ENCODE peak calls at places on chromosomes 11 and 22, in four cellular contexts. E is Peyer's patch, H is WERI-Rb-1, C is tibial artery. Y is an unnamed sample.

GRCh38 chr11:79940165-79940564 is 499.3 kb upstream of the TENM4 start:
- DNase-seq in E (no peak), H (no peak), C (no peak), Y (no peak)

GRCh38 chr11:12160680-12161079 is 50.3 kb downstream of the MICAL2 start:
- DNase-seq in E (no peak), H (peak; percentile 48), C (no peak), Y (no peak)

GRCh38 chr11:130786987-130787688 is 129.1 kb downstream of the SNX19 start:
- DNase-seq in E (no peak), H (no peak), C (no peak), Y (no peak)

GRCh38 chr22:32644252-32645100 is 157.0 kb upstream of the TIMP3 start:
- DNase-seq in E (peak; percentile 69), H (no peak), C (peak; percentile 62), Y (peak; percentile 20)

GRCh38 chr22:42500164-42500835 is 19.3 kb downstream of the RRP7A start:
- DNase-seq in E (peak; percentile 92), H (no peak), C (peak; percentile 55), Y (peak; percentile 76)

GRCh38 chr22:21624120-21624879 is 5.5 kb downstream of the YDJC start:
- DNase-seq in E (no peak), H (peak; percentile 66), C (no peak), Y (peak; percentile 48)

GRCh38 chr22:48444320-48445112 is 1383.2 kb downstream of the BRD1 start:
- DNase-seq in E (no peak), H (no peak), C (no peak), Y (no peak)

GRCh38 chr11:43518407-43519165 is 159.9 kb downstream of the TTC17 start:
- DNase-seq in E (no peak), H (no peak), C (no peak), Y (no peak)

GRCh38 chr22:20131856-20132685 is 467 bp downstream of the ZDHHC8 start:
- DNase-seq in E (peak; percentile 65), H (no peak), C (no peak), Y (no peak)

GRCh38 chr22:26718905-26719304 is 61.5 kb downstream of the MIAT start:
- DNase-seq in E (no peak), H (no peak), C (no peak), Y (no peak)

GRCh38 chr22:41327124-41327523 is 25.8 kb downstream of the ZC3H7B start:
- DNase-seq in E (no peak), H (peak; percentile 77), C (no peak), Y (no peak)

GRCh38 chr22:37186228-37186996 is 1.6 kb downstream of the C1QTNF6 start:
- DNase-seq in E (peak; percentile 58), H (no peak), C (no peak), Y (no peak)

GRCh38 chr11:33687733-33688479 is 12.7 kb downstream of the C11orf91 start:
- DNase-seq in E (peak; percentile 66), H (peak; percentile 65), C (peak; percentile 44), Y (no peak)

GRCh38 chr11:117830072-117830471 is 5.5 kb upstream of the FXYD2 start:
- DNase-seq in E (peak; percentile 44), H (no peak), C (no peak), Y (peak; percentile 38)

GRCh38 chr11:117830674-117831351 is 6.3 kb upstream of the FXYD2 start:
- DNase-seq in E (peak; percentile 41), H (no peak), C (peak; percentile 21), Y (no peak)

GRCh38 chr11:117832511-117832910 is 8.0 kb upstream of the FXYD2 start:
- DNase-seq in E (no peak), H (no peak), C (peak; percentile 9), Y (no peak)

GRCh38 chr11:117833401-117833891 is 8.9 kb upstream of the FXYD2 start:
- DNase-seq in E (peak; percentile 79), H (peak; percentile 86), C (peak; percentile 16), Y (no peak)

GRCh38 chr11:117831661-117832415 is 7.3 kb upstream of the FXYD2 start:
- DNase-seq in E (peak; percentile 34), H (no peak), C (peak; percentile 14), Y (no peak)
- H3K4me3 ChIP-seq in E (no peak overlapping the region), H (no peak overlapping the region), C (no peak overlapping the region), Y (no peak overlapping the region)

GRCh38 chr11:66497206-66497605 is 13.2 kb upstream of the BBS1 start:
- DNase-seq in E (no peak), H (no peak), C (no peak), Y (no peak)
- H3K36me3 ChIP-seq in E (no peaks in the 10 kb centered on the region), H (peaks cover 61% of the 10 kb centered on the region), C (peaks cover 62% of the 10 kb centered on the region), Y (peaks cover 15% of the 10 kb centered on the region)

GRCh38 chr22:45891471-45891995 is 85.4 kb downstream of the WNT7B start:
- DNase-seq in E (no peak), H (no peak), C (no peak), Y (no peak)

GRCh38 chr22:45889539-45890350 is 87.2 kb downstream of the WNT7B start:
- DNase-seq in E (no peak), H (no peak), C (no peak), Y (no peak)

GRCh38 chr22:45891021-45891421 is 85.9 kb downstream of the WNT7B start:
- DNase-seq in E (no peak), H (no peak), C (no peak), Y (no peak)

GRCh38 chr22:45889093-45889538 is 87.8 kb downstream of the WNT7B start:
- DNase-seq in E (no peak), H (no peak), C (no peak), Y (no peak)

DNA sequence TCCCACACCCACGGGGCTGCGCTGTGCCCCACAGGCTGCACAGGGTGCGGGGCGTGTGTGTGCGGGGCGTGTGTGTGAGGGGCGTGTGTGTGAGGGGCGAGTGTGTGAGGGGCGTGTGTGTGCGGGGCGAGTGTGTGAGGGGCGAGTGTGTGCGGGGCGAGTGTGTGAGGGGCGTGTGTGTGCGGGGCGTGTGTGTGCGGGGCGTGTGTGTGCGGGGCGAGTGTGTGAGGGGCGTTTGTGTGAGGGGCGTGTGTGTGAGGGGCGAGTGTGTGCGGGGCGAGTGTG is 86.7 kb downstream of the WNT7B start:
- DNase-seq in E (no peak), H (no peak), C (no peak), Y (no peak)
- H3K27me3 ChIP-seq in E (no peaks in the 10 kb centered on the region), H (peaks cover 35% of the 10 kb centered on the region), C (peaks cover 82% of the 10 kb centered on the region), Y (no peaks in the 10 kb centered on the region)

DNA sequence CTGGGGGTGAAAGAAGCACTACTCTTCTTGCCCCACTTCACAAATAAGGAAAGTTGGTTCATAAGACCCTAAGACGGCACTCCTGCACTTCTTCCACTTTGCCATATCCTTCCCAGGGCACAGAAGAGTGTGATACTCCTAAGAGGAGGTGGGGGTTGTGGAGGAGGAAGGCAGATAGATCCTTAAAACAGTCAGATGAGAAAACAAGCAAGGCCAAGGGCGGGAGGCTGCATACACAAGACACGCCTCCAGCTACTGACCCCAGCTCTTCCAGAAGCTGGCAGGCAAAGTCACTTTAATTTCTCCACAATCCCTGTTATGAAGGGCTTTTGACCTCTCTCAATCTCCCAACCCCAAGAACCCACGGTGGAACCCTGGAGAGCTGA is 1.6 kb upstream of the CHRM4 start:
- DNase-seq in E (no peak), H (no peak), C (no peak), Y (no peak)
- H3K4me3 ChIP-seq in E (no peak overlapping the region), H (peak overlapping the region; percentile 70), C (no peak overlapping the region), Y (no peak overlapping the region)

GRCh38 chr22:17802411-17802810 is 28.1 kb upstream of the BID start:
- DNase-seq in E (no peak), H (no peak), C (no peak), Y (no peak)

GRCh38 chr22:17806437-17806836 is 32.2 kb upstream of the BID start:
- DNase-seq in E (no peak), H (no peak), C (no peak), Y (no peak)

GRCh38 chr22:17803871-17804270 is 29.6 kb upstream of the BID start:
- DNase-seq in E (no peak), H (no peak), C (no peak), Y (no peak)

GRCh38 chr22:17802822-17803221 is 28.6 kb upstream of the BID start:
- DNase-seq in E (no peak), H (no peak), C (no peak), Y (no peak)

GRCh38 chr22:17804331-17805080 is 30.2 kb upstream of the BID start:
- DNase-seq in E (no peak), H (no peak), C (no peak), Y (no peak)
- H3K36me3 ChIP-seq in E (no peaks in the 10 kb centered on the region), H (peaks cover 5% of the 10 kb centered on the region), C (peaks cover 67% of the 10 kb centered on the region), Y (no peaks in the 10 kb centered on the region)

Y was measured in CD8-positive, alpha-beta T cell.